ENCODE peak calls at places on chromosomes 12 and 14, in seven cellular contexts. K, W, B, R, J, O and X are unnamed samples.

GRCh38 chr14:76644875-76645518 is 116.3 kb upstream of the VASH1 start:
- DNase-seq in K (peak; percentile 18), W (peak; percentile 39), B (peak; percentile 12), R (peak; percentile 42), J (no peak), O (peak; percentile 17), X (peak; percentile 21)

GRCh38 chr14:21476526-21476924 is 234 bp downstream of the RAB2B start:
- DNase-seq in K (peak; percentile 90), W (no peak), B (no peak), R (peak; percentile 97), J (peak; percentile 88), O (no peak), X (peak; percentile 86)

GRCh38 chr12:114238808-114239207 is 167.1 kb downstream of the TBX5 start:
- DNase-seq in K (no peak), W (no peak), B (no peak), R (no peak), J (no peak), O (no peak), X (peak; percentile 63)

GRCh38 chr14:105140581-105140980 is 28.0 kb downstream of the JAG2 start:
- DNase-seq in K (no peak), W (no peak), B (no peak), R (no peak), J (no peak), O (no peak), X (no peak)

GRCh38 chr12:466039-466438 is 6.3 kb downstream of the B4GALNT3 start:
- DNase-seq in K (peak; percentile 88), W (no peak), B (no peak), R (no peak), J (no peak), O (no peak), X (no peak)

GRCh38 chr14:59271734-59272133 is 83.3 kb downstream of the DAAM1 start:
- DNase-seq in K (no peak), W (no peak), B (peak; percentile 39), R (no peak), J (no peak), O (no peak), X (no peak)

GRCh38 chr12:78402366-78403134 is 462.0 kb upstream of the SYT1 start:
- DNase-seq in K (no peak), W (no peak), B (no peak), R (no peak), J (no peak), O (no peak), X (no peak)

GRCh38 chr12:21583587-21583986 is 21.1 kb downstream of the GYS2 start:
- DNase-seq in K (no peak), W (no peak), B (no peak), R (no peak), J (no peak), O (no peak), X (no peak)

GRCh38 chr12:24795699-24796385 is 153.1 kb downstream of the BCAT1 start:
- DNase-seq in K (no peak), W (no peak), B (no peak), R (no peak), J (no peak), O (no peak), X (no peak)

GRCh38 chr12:27841392-27841882 is 61.4 kb upstream of the MANSC4 start:
- DNase-seq in K (no peak), W (peak; percentile 16), B (peak; percentile 24), R (no peak), J (no peak), O (no peak), X (no peak)

GRCh38 chr12:49057888-49058287 is 2.7 kb downstream of the KMT2D start:
- DNase-seq in K (peak; percentile 23), W (no peak), B (no peak), R (no peak), J (peak; percentile 28), O (no peak), X (no peak)

GRCh38 chr12:80700327-80700726 is 7.1 kb upstream of the MYF6 start:
- DNase-seq in K (no peak), W (no peak), B (no peak), R (no peak), J (no peak), O (no peak), X (no peak)

GRCh38 chr12:75959060-75959459 is 72.5 kb downstream of the PHLDA1 start:
- DNase-seq in K (no peak), W (no peak), B (no peak), R (no peak), J (no peak), O (no peak), X (no peak)

GRCh38 chr14:55720796-55721195 is 140.8 kb downstream of the KTN1 start:
- DNase-seq in K (no peak), W (no peak), B (no peak), R (no peak), J (no peak), O (no peak), X (no peak)

GRCh38 chr14:55718551-55718950 is 138.5 kb downstream of the KTN1 start:
- DNase-seq in K (peak; percentile 73), W (no peak), B (no peak), R (no peak), J (no peak), O (no peak), X (no peak)

GRCh38 chr14:55717621-55718020 is 137.6 kb downstream of the KTN1 start:
- DNase-seq in K (no peak), W (no peak), B (no peak), R (no peak), J (no peak), O (no peak), X (no peak)

GRCh38 chr14:55724736-55725135 is 144.7 kb downstream of the KTN1 start:
- DNase-seq in K (no peak), W (no peak), B (no peak), R (no peak), J (no peak), O (no peak), X (no peak)

GRCh38 chr14:55721353-55721752 is 141.3 kb downstream of the KTN1 start:
- DNase-seq in K (peak; percentile 36), W (peak; percentile 26), B (peak; percentile 88), R (no peak), J (no peak), O (no peak), X (peak; percentile 80)
- TF ChIP-seq CTCF in K (no peak), W (no peak), B (no peak), R (peak; percentile 6), J (no peak), O (no peak), X (no peak)

GRCh38 chr12:52903855-52904508 is 894 bp downstream of the KRT8 start:
- DNase-seq in K (peak; percentile 80), W (peak; percentile 64), B (no peak), R (peak; percentile 93), J (peak; percentile 71), O (no peak), X (no peak)
- TF ChIP-seq POLR2A in K (peak; percentile 60), W (no peak), B (no peak), R (no peak), J (no peak), O (no peak), X (no peak)

DNA sequence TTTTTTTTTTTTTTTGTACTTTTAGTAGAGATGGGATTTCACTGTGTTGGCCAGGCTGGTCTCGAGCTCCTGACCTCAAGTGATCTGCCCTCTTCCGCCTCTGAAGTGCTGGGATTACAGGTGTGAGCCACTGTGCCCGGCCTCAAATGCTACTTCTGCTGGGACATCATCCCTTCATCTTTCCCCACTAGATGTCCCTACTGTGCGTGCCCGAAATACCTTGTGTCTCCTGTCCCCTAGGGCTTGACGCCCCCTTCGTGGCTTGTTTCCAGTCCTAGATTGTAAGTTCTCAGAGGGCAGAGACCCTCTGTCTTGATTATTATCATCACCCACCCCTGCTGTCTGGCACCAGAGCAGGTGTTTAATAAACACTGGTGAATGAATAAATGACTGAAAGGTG is 14.9 kb downstream of the CCDC63 start:
- DNase-seq in K (no peak), W (no peak), B (no peak), R (no peak), J (no peak), O (no peak), X (no peak)
- TF ChIP-seq CTCF in K (no peak), W (peak; percentile 35), B (no peak), R (no peak), J (no peak), O (peak; percentile 30), X (no peak)

GRCh38 chr12:121464331-121464730 is 64.4 kb downstream of the RNF34 start:
- DNase-seq in K (no peak), W (no peak), B (no peak), R (peak; percentile 57), J (no peak), O (no peak), X (no peak)

GRCh38 chr12:121468451-121468850 is 68.5 kb downstream of the RNF34 start:
- DNase-seq in K (no peak), W (no peak), B (peak; percentile 15), R (no peak), J (no peak), O (no peak), X (no peak)

GRCh38 chr12:121465921-121466799 is 66.2 kb downstream of the RNF34 start:
- DNase-seq in K (no peak), W (peak; percentile 21), B (no peak), R (peak; percentile 92), J (peak; percentile 77), O (no peak), X (no peak)

GRCh38 chr12:121467638-121468403 is 67.9 kb downstream of the RNF34 start:
- DNase-seq in K (peak; percentile 63), W (peak; percentile 31), B (no peak), R (no peak), J (peak; percentile 77), O (no peak), X (peak; percentile 56)

DNA sequence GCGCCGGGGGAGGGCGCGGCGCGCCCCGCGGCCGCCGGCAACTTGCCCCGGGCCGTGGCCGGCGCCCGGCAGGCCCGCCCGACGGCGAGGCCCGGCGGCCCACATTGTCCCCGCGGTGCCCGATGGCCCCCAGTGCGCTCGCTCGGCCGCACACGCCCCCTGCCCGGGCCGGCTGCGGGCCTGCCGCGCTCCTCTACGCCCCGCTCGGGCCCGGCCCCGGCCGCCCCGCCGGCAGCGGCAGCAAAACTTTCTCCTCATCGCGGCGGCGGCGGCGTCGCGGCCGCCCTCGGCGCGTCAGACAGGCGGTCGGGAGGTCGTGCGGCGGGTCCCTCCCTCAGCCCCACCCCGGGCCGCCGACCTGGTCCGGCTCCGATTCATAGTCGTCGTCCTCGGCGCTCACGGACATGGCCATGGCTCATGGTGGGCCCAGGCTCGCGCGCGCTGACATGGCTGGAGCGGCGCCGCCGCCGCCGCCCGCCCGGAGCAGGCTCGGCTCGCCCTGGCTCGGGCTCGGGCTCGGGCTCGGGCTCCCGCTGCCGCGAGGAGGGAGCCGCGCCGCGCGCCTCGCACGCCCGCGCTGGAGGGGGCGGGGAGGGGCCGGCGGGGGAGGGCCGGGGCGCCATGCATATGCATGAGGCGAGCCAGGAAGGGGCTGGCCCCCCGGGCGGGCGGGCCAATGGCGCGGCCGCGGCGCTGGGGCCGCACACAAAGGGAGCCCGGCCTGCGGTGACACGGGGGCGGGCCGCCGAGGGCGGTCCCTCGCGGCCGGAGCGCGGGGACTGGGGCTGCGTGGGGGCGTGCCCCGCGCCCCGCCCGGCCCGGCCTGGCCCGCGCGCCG is 67.1 kb downstream of the RNF34 start:
- DNase-seq in K (peak; percentile 92), W (peak; percentile 88), B (peak; percentile 82), R (peak; percentile 99), J (peak; percentile 95), O (peak; percentile 41), X (peak; percentile 93)
- TF ChIP-seq POLR2A in K (peak; percentile 57), W (peak; percentile 65), B (peak; percentile 65), R (no peak), J (no peak), O (no peak), X (peak; percentile 46)

GRCh38 chr12:15114501-15114900 is 106.7 kb downstream of the RERG start:
- DNase-seq in K (no peak), W (no peak), B (no peak), R (no peak), J (no peak), O (no peak), X (no peak)
- TF ChIP-seq CTCF in K (no peak), W (no peak), B (no peak), R (no peak), J (no peak), O (no peak), X (no peak)